ENCODE peak calls at places on chromosomes 13 and 19, in eight cellular contexts. V is thoracic aorta, T is brain microvascular endothelial cell, I is left ventricle myocardium inferior, B is endothelial cell, A is dorsolateral prefrontal cortex, N is glutamatergic neuron, U is fibroblast of mammary gland. W is an unnamed sample.
A peak's percentile ranks its signal among the peaks of the same experiment; 100 is the strongest.

GRCh38 chr13:91574756-91575155 is 176.3 kb downstream of the GPC5 start:
- DNase-seq in B (no peak), A (no peak), V (no peak), U (no peak), I (no peak), N (no peak), T (peak; percentile 33), W (no peak)

GRCh38 chr19:40174087-40174486 is 17.1 kb upstream of the MAP3K10 start:
- DNase-seq in N (no peak), T (no peak), A (no peak), V (no peak), I (no peak), B (no peak), U (no peak), W (no peak)

GRCh38 chr13:46530084-46530935 is 22.7 kb upstream of the LRCH1 start:
- DNase-seq in N (no peak), U (peak; percentile 55), I (no peak), A (no peak), B (no peak), V (no peak), T (no peak), W (peak; percentile 24)

GRCh38 chr19:7635670-7636069 is 1.2 kb upstream of the STXBP2 start:
- DNase-seq in I (no peak), A (no peak), V (no peak), N (no peak), B (no peak), T (no peak), U (no peak), W (no peak)

GRCh38 chr19:41327499-41328156 is 17.7 kb downstream of the CCDC97 start:
- DNase-seq in A (no peak), U (peak; percentile 42), V (no peak), N (no peak), B (peak; percentile 58), I (peak; percentile 76), T (no peak), W (no peak)

GRCh38 chr13:54574791-54575190 is 1546.2 kb downstream of the OLFM4 start:
- DNase-seq in A (no peak), I (no peak), T (no peak), V (no peak), B (no peak), N (no peak), U (no peak), W (no peak)

GRCh38 chr13:102983496-102983895 is 82.7 kb downstream of the SLC10A2 start:
- DNase-seq in U (peak; percentile 81), T (peak; percentile 29), V (no peak), I (no peak), N (no peak), B (no peak), A (no peak), W (no peak)

GRCh38 chr13:43023244-43023931 is at the start of gene DNAJC15:
- DNase-seq in T (peak; percentile 87), B (peak; percentile 73), N (peak; percentile 81), U (peak; percentile 87), A (peak; percentile 69), V (peak; percentile 71), I (peak; percentile 91), W (no peak)

GRCh38 chr19:5679289-5680082 is 830 bp downstream of the MICOS13 start:
- DNase-seq in B (no peak), V (no peak), N (no peak), T (no peak), A (no peak), I (no peak), U (no peak), W (no peak)

GRCh38 chr13:44249439-44249838 is 124.2 kb upstream of the SERP2 start:
- DNase-seq in T (no peak), N (no peak), V (no peak), B (no peak), I (peak; percentile 71), A (no peak), U (peak; percentile 85), W (no peak)

GRCh38 chr19:36821758-36822157 is 16.4 kb downstream of the ZNF790 start:
- DNase-seq in T (no peak), N (no peak), A (no peak), U (no peak), B (no peak), I (no peak), V (no peak), W (no peak)

GRCh38 chr13:50617134-50617721 is 226.3 kb downstream of the DLEU7 start:
- DNase-seq in I (no peak), T (peak; percentile 61), N (no peak), B (no peak), A (no peak), U (peak; percentile 91), V (no peak), W (no peak)

GRCh38 chr19:4362871-4363545 is 19.6 kb downstream of the MPND start:
- DNase-seq in B (no peak), I (no peak), A (no peak), N (no peak), V (no peak), U (peak; percentile 16), T (no peak), W (no peak)

GRCh38 chr13:40681341-40682051 is 15.1 kb upstream of the FOXO1 start:
- DNase-seq in V (no peak), N (no peak), I (no peak), A (no peak), B (no peak), T (no peak), U (no peak), W (no peak)

GRCh38 chr19:32646556-32646955 is 28.4 kb downstream of the ANKRD27 start:
- DNase-seq in T (no peak), N (no peak), A (no peak), B (no peak), I (no peak), V (no peak), U (no peak), W (no peak)

GRCh38 chr19:4635763-4636135 is 3.6 kb upstream of the TNFAIP8L1 start:
- DNase-seq in U (no peak), B (no peak), A (no peak), T (no peak), V (no peak), I (no peak), N (peak; percentile 92), W (no peak)

GRCh38 chr13:110284809-110285519 is 22.0 kb downstream of the COL4A1 start:
- DNase-seq in I (no peak), A (no peak), T (no peak), V (no peak), B (no peak), U (peak; percentile 65), N (no peak), W (no peak)

GRCh38 chr13:114143806-114144605 is 11.6 kb upstream of the RASA3 start:
- DNase-seq in I (no peak), B (peak; percentile 57), T (no peak), N (peak; percentile 69), U (no peak), A (no peak), V (no peak), W (no peak)
- TF ChIP-seq CTCF in I (no peak), B (no peak), T (peak; percentile 43), N (peak; percentile 51), U (no peak), A (no peak), V (no peak), W (no peak)

GRCh38 chr13:27203186-27203585 is 31.6 kb upstream of the USP12 start:
- DNase-seq in A (no peak), B (no peak), I (no peak), T (no peak), N (no peak), U (no peak), V (no peak), W (no peak)

GRCh38 chr13:27200413-27201066 is 28.9 kb upstream of the USP12 start:
- DNase-seq in N (no peak), B (no peak), T (no peak), I (no peak), V (no peak), A (no peak), U (no peak), W (no peak)

GRCh38 chr13:27199691-27200090 is 28.1 kb upstream of the USP12 start:
- DNase-seq in V (no peak), I (no peak), T (no peak), N (no peak), A (no peak), U (no peak), B (no peak), W (no peak)

GRCh38 chr13:27201661-27202060 is 30.1 kb upstream of the USP12 start:
- DNase-seq in T (no peak), V (no peak), A (no peak), U (peak; percentile 31), I (no peak), B (no peak), N (no peak), W (no peak)

GRCh38 chr13:27203854-27204253 is 32.2 kb upstream of the USP12 start:
- DNase-seq in T (no peak), U (peak; percentile 50), I (no peak), N (no peak), A (no peak), B (no peak), V (no peak), W (no peak)
- TF ChIP-seq CTCF in T (peak; percentile 45), U (peak; percentile 27), I (peak; percentile 47), N (no peak), A (no peak), B (no peak), V (no peak), W (no peak)

GRCh38 chr13:64154514-64154913 is 2738.9 kb upstream of the PCDH20 start:
- DNase-seq in V (no peak), T (no peak), B (no peak), A (no peak), I (no peak), N (no peak), U (peak; percentile 17), W (no peak)
- TF ChIP-seq CTCF in V (no peak), T (no peak), B (no peak), A (no peak), I (no peak), N (peak; percentile 18), U (peak; percentile 13), W (no peak)

GRCh38 chr13:112353856-112354255 is 22.3 kb upstream of the SPACA7 start:
- DNase-seq in N (no peak), T (no peak), U (no peak), A (no peak), I (no peak), V (no peak), B (no peak), W (no peak)

GRCh38 chr13:112356190-112356589 is 20.0 kb upstream of the SPACA7 start:
- DNase-seq in B (no peak), U (no peak), N (no peak), A (no peak), I (no peak), V (no peak), T (no peak), W (no peak)

GRCh38 chr13:112355274-112355843 is 20.8 kb upstream of the SPACA7 start:
- DNase-seq in B (no peak), N (no peak), U (no peak), I (no peak), V (no peak), A (no peak), T (no peak), W (no peak)

GRCh38 chr13:112354330-112355273 is 21.6 kb upstream of the SPACA7 start:
- DNase-seq in T (no peak), U (no peak), A (no peak), N (no peak), B (no peak), V (no peak), I (no peak), W (no peak)

DNA sequence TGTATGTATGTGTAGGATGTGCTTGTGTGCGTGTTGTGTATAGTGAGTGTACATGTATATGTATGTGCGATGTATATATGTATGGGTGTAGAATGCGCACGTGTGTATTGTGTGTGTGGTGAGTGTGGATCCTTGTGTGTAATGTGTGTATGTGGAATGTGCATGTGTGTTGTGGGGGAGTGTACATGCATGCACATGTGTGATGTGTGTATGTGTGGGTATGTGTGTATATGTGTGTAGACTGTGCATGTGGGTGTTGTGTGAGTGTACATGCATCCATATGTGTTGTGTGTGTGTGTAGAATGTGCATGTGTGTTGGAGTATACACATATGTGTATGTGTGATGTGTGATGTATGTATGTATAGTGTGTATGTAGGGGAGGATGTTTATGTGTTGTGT is 18.0 kb upstream of the SPACA7 start:
- DNase-seq in V (no peak), A (no peak), T (no peak), B (no peak), I (no peak), N (no peak), U (no peak), W (no peak)
- TF ChIP-seq CTCF in V (no peak), A (no peak), T (no peak), B (no peak), I (no peak), N (no peak), U (no peak), W (no peak)